ENCODE peak calls at places on chromosomes 11 and 22, in five cellular contexts. C is GM20000, S is GM12865, I is foreskin fibroblast, T is OCI-LY7. L is an unnamed sample.
A peak's percentile ranks its signal among the peaks of the same experiment; 100 is the strongest.

GRCh38 chr11:17839450-17839849 is 104.9 kb downstream of the KCNC1 start:
- DNase-seq in C (no peak), S (no peak), I (peak; percentile 64), T (no peak), L (no peak)

GRCh38 chr11:68269414-68270081 is 2.2 kb downstream of the C11orf24 start:
- DNase-seq in C (no peak), S (no peak), I (peak; percentile 81), T (no peak), L (peak; percentile 27)

GRCh38 chr11:107929611-107930200 is 1.5 kb downstream of the RAB39A start:
- DNase-seq in C (no peak), S (peak; percentile 64), I (no peak), T (no peak), L (no peak)

GRCh38 chr11:16917941-16918340 is 96.3 kb downstream of the PLEKHA7 start:
- DNase-seq in C (no peak), S (no peak), I (no peak), T (no peak), L (no peak)

GRCh38 chr11:8038393-8038792 is 42.6 kb upstream of the TUB start:
- DNase-seq in C (no peak), S (no peak), I (no peak), T (no peak), L (no peak)

GRCh38 chr11:78855146-78855545 is 280.5 kb upstream of the NARS2 start:
- DNase-seq in C (no peak), S (no peak), I (peak; percentile 37), T (no peak), L (no peak)

GRCh38 chr11:46676436-46677158 is 23.8 kb downstream of the ARHGAP1 start:
- DNase-seq in C (no peak), S (no peak), I (no peak), T (no peak), L (no peak)

GRCh38 chr11:85811624-85812023 is 683 bp upstream of the SYTL2 start:
- DNase-seq in C (no peak), S (no peak), I (no peak), T (no peak), L (no peak)

GRCh38 chr22:23742505-23743264 is 8.2 kb downstream of the ZNF70 start:
- DNase-seq in C (no peak), S (no peak), I (no peak), T (no peak), L (no peak)

GRCh38 chr22:46748948-46749681 is 11.1 kb upstream of the CERK start:
- DNase-seq in C (no peak), S (no peak), I (peak; percentile 70), T (no peak), L (no peak)

GRCh38 chr11:24556693-24557092 is 59.8 kb downstream of the LUZP2 start:
- DNase-seq in C (no peak), S (no peak), I (no peak), T (no peak), L (no peak)

GRCh38 chr11:58919561-58919960 is 19.7 kb upstream of the GLYATL1 start:
- DNase-seq in C (no peak), S (no peak), I (no peak), T (no peak), L (no peak)

GRCh38 chr22:29617922-29618629 is 14.6 kb downstream of the NF2 start:
- DNase-seq in C (no peak), S (peak; percentile 37), I (peak; percentile 62), T (no peak), L (peak; percentile 14)

GRCh38 chr11:13826505-13827278 is 135.8 kb upstream of the SPON1 start:
- DNase-seq in C (no peak), S (no peak), I (peak; percentile 56), T (no peak), L (no peak)

GRCh38 chr11:112564228-112564955 is 303.7 kb upstream of the PLET1 start:
- DNase-seq in C (no peak), S (no peak), I (no peak), T (no peak), L (peak; percentile 4)

DNA sequence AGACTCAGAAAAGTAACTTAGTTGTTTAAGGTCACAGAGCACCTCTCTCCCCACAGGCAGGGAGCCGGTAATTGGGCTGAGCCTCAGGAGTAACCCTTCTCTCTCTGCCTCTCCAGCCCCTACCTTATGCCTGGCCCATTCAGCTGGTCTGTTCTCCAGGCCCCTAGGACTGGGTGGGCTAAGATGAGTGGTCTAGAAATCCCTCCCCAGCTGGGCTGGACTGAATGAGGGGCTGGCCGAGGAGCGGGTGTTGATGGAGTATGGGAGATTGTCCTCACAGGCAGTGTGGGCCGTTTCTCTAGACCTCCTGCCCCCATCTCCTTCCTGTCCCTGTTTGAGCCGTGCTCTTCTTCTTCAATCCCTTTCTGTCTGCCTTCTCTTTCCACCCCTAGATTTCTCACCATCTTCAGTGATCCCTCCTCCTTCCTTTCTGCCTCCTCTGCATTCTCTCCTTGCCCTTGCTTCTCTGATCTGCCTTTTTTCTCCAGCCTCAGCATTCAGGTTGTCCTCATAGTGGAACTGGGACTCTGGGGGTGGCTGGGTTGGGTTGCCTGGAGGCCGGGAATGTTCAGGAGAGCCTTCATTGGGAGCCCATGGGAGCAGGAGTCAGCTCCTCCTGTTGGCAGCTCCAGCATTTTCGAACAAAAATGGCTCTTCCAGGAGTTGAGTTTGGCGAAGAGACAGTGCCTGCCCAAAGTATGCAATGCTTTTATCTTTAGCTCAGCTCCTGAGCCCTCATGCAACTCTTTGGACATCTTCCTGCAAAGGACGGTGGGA is 7.6 kb downstream of the ST3GAL4 start:
- DNase-seq in C (no peak), S (no peak), I (no peak), T (no peak), L (no peak)
- TF ChIP-seq CTCF in C (no peak), S (no peak), I (no peak), T (no peak), L (no peak)

DNA sequence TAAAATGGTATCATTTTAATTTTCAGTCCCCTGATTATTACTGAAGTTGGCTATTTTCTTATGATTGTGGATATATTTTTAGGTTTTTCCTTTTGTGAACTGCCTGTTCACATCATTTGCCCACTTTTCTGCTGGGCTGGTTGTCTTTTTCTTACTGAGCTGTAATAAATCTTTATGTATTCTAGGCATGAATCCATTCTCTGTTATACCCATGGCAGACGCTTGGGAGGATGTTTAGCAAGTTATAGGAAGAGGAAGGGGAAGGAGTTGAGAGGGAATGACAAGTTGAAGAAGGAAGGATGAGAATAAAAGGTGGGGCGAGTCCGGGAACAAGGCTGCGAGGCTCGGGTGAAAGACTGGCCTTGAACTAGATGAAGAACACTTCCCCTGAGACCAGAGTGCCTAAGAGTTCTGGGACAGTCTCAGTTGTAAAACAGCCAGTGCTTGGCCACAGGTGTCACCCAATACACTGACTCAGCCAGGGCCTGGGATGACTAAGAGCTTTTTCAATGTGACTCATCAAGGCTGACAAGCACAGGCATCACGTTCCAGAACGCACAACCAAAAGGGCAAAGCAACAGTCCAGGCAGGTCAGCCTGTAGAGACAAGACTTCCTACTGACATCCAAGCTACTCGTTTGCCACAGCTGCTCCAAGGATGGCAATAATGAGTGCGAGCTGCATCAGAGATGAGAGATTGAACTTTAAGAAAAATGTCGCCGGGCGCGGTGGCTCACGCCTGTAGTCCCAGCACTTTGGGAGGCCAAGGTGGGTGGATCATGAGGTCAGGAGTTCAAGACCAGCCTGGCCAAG is 35.2 kb downstream of the LRFN4 start:
- DNase-seq in C (peak; percentile 88), S (peak; percentile 95), I (peak; percentile 97), T (no peak), L (peak; percentile 80)
- TF ChIP-seq CTCF in C (no peak), S (no peak), I (no peak), T (no peak), L (no peak)

DNA sequence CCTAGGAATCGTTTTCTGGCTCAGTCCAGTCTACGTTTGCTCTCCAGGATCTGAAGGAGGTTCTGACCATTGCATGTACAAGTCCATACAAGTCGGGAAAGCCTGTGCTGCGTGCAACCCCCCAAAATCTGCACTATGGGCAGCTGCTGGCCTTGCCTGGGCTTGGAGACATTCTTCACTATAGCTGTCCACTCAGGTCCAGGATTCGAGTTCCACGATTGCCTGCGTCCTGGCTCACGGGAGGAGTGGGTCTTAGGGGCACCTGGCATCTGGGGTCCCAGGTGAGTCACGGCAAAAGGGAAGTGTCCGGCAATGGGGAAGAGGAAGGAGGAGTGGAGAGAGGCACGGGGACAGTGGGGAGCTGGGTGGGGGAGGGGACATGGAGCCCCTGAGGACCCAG is 563.0 kb downstream of the BRD1 start:
- DNase-seq in C (no peak), S (no peak), I (no peak), T (no peak), L (no peak)
- TF ChIP-seq CTCF in C (no peak), S (no peak), I (no peak), T (no peak), L (no peak)

DNA sequence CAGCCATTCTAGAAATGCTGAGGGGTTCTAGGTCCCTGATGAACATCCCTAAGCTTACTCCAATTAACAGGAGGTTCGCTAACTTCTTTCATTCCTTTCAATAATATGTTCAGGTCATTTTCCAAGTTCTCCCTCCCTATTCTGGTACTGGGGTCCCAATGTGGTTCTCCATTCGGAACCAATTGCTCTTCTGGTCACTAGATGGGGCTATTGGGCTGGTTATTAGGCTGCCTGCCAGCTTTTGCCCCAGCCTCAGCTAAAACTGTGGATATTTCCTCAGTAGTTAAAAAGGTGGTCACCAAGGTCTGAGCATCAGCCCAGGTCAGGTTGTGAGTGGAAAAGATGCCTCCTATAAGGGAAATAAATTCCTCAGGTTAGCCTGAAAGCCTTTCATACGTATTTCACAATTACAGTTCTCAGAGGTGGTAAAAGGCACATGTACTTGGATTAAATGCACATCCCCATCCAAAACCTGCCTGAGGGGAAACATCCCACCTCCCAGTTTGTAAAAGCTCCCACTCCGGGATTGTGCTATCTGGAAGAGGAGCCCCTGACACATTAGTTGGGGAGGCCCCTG is 161.1 kb upstream of the CCDC179 start:
- DNase-seq in C (peak; percentile 49), S (peak; percentile 21), I (peak; percentile 63), T (peak; percentile 24), L (no peak)
- TF ChIP-seq CTCF in C (peak; percentile 57), S (peak; percentile 59), I (peak; percentile 75), T (peak; percentile 83), L (peak; percentile 77)

GRCh38 chr11:64875369-64876225 is 2.8 kb downstream of the EHD1 start:
- DNase-seq in C (no peak), S (peak; percentile 51), I (no peak), T (peak; percentile 66), L (no peak)
- TF ChIP-seq CTCF in C (no peak), S (no peak), I (no peak), T (no peak), L (no peak)

GRCh38 chr11:120632579-120632978 is 121.0 kb downstream of the GRIK4 start:
- DNase-seq in C (peak; percentile 59), S (peak; percentile 53), I (no peak), T (peak; percentile 40), L (no peak)
- TF ChIP-seq CTCF in C (no peak), S (peak; percentile 62), I (no peak), T (peak; percentile 62), L (no peak)

DNA sequence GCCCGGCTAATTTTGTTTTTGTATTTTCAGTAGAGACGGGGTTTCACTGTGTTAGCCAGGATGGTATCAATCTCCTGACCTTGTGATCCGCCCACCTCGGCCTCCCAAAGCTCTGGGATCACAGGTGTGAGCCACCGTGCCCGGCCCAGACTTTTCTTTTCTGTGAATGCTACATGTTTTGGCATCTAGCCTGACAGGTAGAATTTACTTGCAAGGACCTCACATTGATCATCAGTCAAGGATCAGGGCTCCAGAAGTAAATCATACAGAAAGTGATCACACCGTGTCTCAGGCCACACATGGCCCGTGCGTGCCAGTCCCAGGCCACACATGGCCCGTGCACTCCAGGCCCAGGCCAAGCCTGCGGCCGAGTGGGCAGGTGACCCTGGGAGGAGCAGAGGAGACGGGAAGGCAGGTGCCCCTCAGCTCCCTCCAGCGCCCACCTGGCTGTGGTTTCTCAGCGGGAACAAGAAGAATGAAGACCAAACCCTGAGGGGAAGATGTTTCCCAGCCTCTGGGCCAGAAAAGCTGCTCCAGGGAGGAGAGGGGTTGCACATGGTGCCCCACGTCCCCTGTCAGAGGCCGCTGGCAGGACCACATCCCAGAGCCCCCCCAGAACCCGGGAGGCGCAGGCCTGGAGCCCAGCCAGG is 76.2 kb downstream of the BRD1 start:
- DNase-seq in C (peak; percentile 25), S (no peak), I (no peak), T (no peak), L (no peak)
- TF ChIP-seq CTCF in C (no peak), S (no peak), I (no peak), T (no peak), L (no peak)

GRCh38 chr22:37674951-37675929 is at the start of gene LGALS1:
- DNase-seq in C (peak; percentile 85), S (peak; percentile 93), I (peak; percentile 99), T (peak; percentile 47), L (peak; percentile 98)
- TF ChIP-seq CTCF in C (no peak), S (no peak), I (no peak), T (no peak), L (peak; percentile 5)

L was measured in AG09319.